ENCODE peak calls at places on chromosomes 12 and 14, in nine cellular contexts. V is stimulated activated CD4-positive, alpha-beta T cell treated with anti-CD3 and anti-CD28 coated beads, Interleukin-1b, Interleukin-23, amount 100 ng/mL, for 24 hours; G is uterus; L is G401; N is GM23248; F is NAMALWA; Y is colonic mucosa; W is endothelial cell of umbilical vein; T is activated T-cell treated with anti-CD3 and anti-CD28 coated beads, Interleukin-2, amount 50 U/mL, for 72 hours. X is an unnamed sample.

GRCh38 chr12:92784795-92785562 is 82.2 kb downstream of the PLEKHG7 start:
- DNase-seq in Y (peak; percentile 25), V (no peak), W (peak; percentile 90), T (peak; percentile 27), G (no peak), N (peak; percentile 79), L (peak; percentile 78), F (peak; percentile 88), X (no peak)

GRCh38 chr12:3772380-3772779 is 19.5 kb upstream of the CRACR2A start:
- DNase-seq in L (no peak), F (peak; percentile 47), V (no peak), T (no peak), G (no peak), W (peak; percentile 42), Y (no peak), N (peak; percentile 47), X (no peak)

GRCh38 chr14:101119830-101120571 is 216.5 kb upstream of the RTL1 start:
- DNase-seq in Y (peak; percentile 8), W (no peak), T (no peak), F (no peak), L (peak; percentile 8), N (peak; percentile 10), G (peak; percentile 16), V (no peak), X (peak; percentile 30)

GRCh38 chr12:78121969-78122610 is 291.4 kb downstream of the NAV3 start:
- DNase-seq in T (no peak), V (no peak), N (peak; percentile 10), F (no peak), Y (no peak), L (no peak), G (no peak), W (no peak), X (no peak)

GRCh38 chr12:122959566-122960192 is 6.6 kb downstream of the ABCB9 start:
- DNase-seq in F (no peak), N (no peak), W (no peak), T (no peak), V (no peak), L (no peak), Y (no peak), G (no peak), X (no peak)

GRCh38 chr12:84508943-84509342 is 403.7 kb downstream of the SLC6A15 start:
- DNase-seq in T (no peak), N (peak; percentile 61), L (no peak), F (no peak), Y (no peak), W (no peak), V (no peak), G (peak; percentile 45), X (peak; percentile 50)

GRCh38 chr14:36661506-36662257 is at the start of gene PAX9:
- DNase-seq in N (peak; percentile 90), G (peak; percentile 62), Y (peak; percentile 90), L (no peak), W (peak; percentile 70), T (peak; percentile 75), V (peak; percentile 34), F (peak; percentile 53), X (peak; percentile 86)

GRCh38 chr12:4648499-4649357 is at the start of the genes AKAP3 and NDUFA9:
- DNase-seq in V (peak; percentile 66), G (peak; percentile 80), W (peak; percentile 93), T (peak; percentile 82), Y (peak; percentile 91), N (peak; percentile 92), L (peak; percentile 88), F (peak; percentile 87), X (peak; percentile 86)

GRCh38 chr12:64720884-64721283 is 38.3 kb downstream of the GNS start:
- DNase-seq in V (no peak), L (no peak), T (no peak), G (no peak), Y (no peak), N (no peak), W (no peak), F (no peak), X (no peak)

GRCh38 chr14:71534506-71534905 is 397.7 kb upstream of the RGS6 start:
- DNase-seq in L (peak; percentile 51), T (no peak), F (no peak), V (no peak), G (no peak), N (no peak), Y (no peak), W (no peak), X (no peak)

GRCh38 chr12:46407360-46407759 is 34.8 kb upstream of the SLC38A2 start:
- DNase-seq in T (no peak), W (no peak), V (no peak), G (no peak), N (peak; percentile 28), Y (no peak), F (no peak), L (no peak), X (no peak)

GRCh38 chr12:95790025-95790911 is at the start of gene NTN4:
- DNase-seq in F (no peak), G (peak; percentile 23), V (no peak), W (peak; percentile 67), N (peak; percentile 79), L (no peak), Y (peak; percentile 63), T (peak; percentile 30), X (peak; percentile 49)

GRCh38 chr12:105368047-105368646 is 37.7 kb downstream of the C12orf75 start:
- DNase-seq in Y (no peak), F (no peak), L (no peak), W (no peak), G (no peak), T (no peak), N (no peak), V (no peak), X (no peak)

GRCh38 chr12:124700810-124701594 is 133.6 kb upstream of the NCOR2 start:
- DNase-seq in V (no peak), Y (no peak), L (peak; percentile 78), W (peak; percentile 47), G (peak; percentile 62), F (no peak), T (no peak), N (peak; percentile 69), X (no peak)

GRCh38 chr12:68636268-68636667 is 25.6 kb downstream of the RAP1B start:
- DNase-seq in V (no peak), G (no peak), W (no peak), N (peak; percentile 82), Y (no peak), L (no peak), F (peak; percentile 53), T (no peak), X (no peak)

GRCh38 chr12:57993834-57994233 is 52.5 kb downstream of the ATP23 start:
- DNase-seq in F (no peak), V (no peak), L (no peak), Y (no peak), N (no peak), W (no peak), G (no peak), T (no peak), X (no peak)

GRCh38 chr12:95231190-95231589 is 13.6 kb downstream of the VEZT start:
- DNase-seq in V (no peak), W (peak; percentile 66), F (no peak), G (no peak), L (no peak), Y (no peak), T (no peak), N (peak; percentile 34), X (no peak)

GRCh38 chr12:96246926-96247566 is 52.9 kb downstream of the ELK3 start:
- DNase-seq in G (no peak), L (no peak), F (no peak), T (no peak), V (no peak), Y (no peak), W (no peak), N (no peak), X (no peak)

X was measured in ureter.